ENCODE peak calls at places on chromosome 7, in five cellular contexts. C, M, X, E and G are unnamed samples.

GRCh38 chr7:115475774-115476407 is 554.0 kb downstream of the MDFIC start:
- DNase-seq in C (no peak), M (no peak), X (no peak), E (peak), G (no peak)

GRCh38 chr7:6564091-6564770 is 13.0 kb upstream of the GRID2IP start:
- DNase-seq in C (no peak), M (peak), X (no peak), E (no peak), G (no peak)

GRCh38 chr7:30843741-30844482 is 67.7 kb upstream of the AQP1 start:
- DNase-seq in C (no peak), M (no peak), X (no peak), E (no peak), G (no peak)

GRCh38 chr7:55366461-55367138 is 1.5 kb downstream of the LANCL2 start:
- DNase-seq in C (no peak), M (peak), X (no peak), E (peak), G (no peak)

GRCh38 chr7:111958431-111958830 is 247.8 kb downstream of the DOCK4 start:
- DNase-seq in C (no peak), M (no peak), X (no peak), E (no peak), G (no peak)

GRCh38 chr7:38232475-38233366 is 40.7 kb downstream of the TARP start:
- DNase-seq in C (no peak), M (no peak), X (peak), E (no peak), G (peak)

GRCh38 chr7:106871793-106872571 is 6.9 kb downstream of the PIK3CG start:
- DNase-seq in C (no peak), M (no peak), X (no peak), E (no peak), G (no peak)

GRCh38 chr7:18361756-18362155 is 133.8 kb upstream of the HDAC9 start:
- DNase-seq in C (no peak), M (peak), X (no peak), E (peak), G (no peak)

GRCh38 chr7:127437772-127438330 is 45.3 kb upstream of the ZNF800 start:
- DNase-seq in C (no peak), M (peak), X (no peak), E (no peak), G (no peak)

GRCh38 chr7:50197547-50197946 is 104.5 kb upstream of the ZPBP start:
- DNase-seq in C (no peak), M (no peak), X (no peak), E (no peak), G (no peak)

GRCh38 chr7:92635538-92635937 is 45.3 kb upstream of the FAM133B start:
- DNase-seq in C (no peak), M (no peak), X (no peak), E (no peak), G (no peak)

GRCh38 chr7:93011351-93012294 is 106.2 kb downstream of the SAMD9 start:
- DNase-seq in C (no peak), M (peak), X (no peak), E (no peak), G (no peak)

GRCh38 chr7:3092468-3092867 is 48.8 kb upstream of the CARD11 start:
- DNase-seq in C (peak), M (no peak), X (peak), E (no peak), G (no peak)

GRCh38 chr7:142112086-142112485 is 568 bp downstream of the MGAM2 start:
- DNase-seq in C (no peak), M (no peak), X (no peak), E (no peak), G (no peak)

GRCh38 chr7:151115121-151115835 is 29.0 kb downstream of the AGAP3 start:
- DNase-seq in C (no peak), M (peak), X (no peak), E (peak), G (no peak)
- H3K27ac ChIP-seq in C (no peak), M (no peak), X (no peak), E (no peak), G (peak)

DNA sequence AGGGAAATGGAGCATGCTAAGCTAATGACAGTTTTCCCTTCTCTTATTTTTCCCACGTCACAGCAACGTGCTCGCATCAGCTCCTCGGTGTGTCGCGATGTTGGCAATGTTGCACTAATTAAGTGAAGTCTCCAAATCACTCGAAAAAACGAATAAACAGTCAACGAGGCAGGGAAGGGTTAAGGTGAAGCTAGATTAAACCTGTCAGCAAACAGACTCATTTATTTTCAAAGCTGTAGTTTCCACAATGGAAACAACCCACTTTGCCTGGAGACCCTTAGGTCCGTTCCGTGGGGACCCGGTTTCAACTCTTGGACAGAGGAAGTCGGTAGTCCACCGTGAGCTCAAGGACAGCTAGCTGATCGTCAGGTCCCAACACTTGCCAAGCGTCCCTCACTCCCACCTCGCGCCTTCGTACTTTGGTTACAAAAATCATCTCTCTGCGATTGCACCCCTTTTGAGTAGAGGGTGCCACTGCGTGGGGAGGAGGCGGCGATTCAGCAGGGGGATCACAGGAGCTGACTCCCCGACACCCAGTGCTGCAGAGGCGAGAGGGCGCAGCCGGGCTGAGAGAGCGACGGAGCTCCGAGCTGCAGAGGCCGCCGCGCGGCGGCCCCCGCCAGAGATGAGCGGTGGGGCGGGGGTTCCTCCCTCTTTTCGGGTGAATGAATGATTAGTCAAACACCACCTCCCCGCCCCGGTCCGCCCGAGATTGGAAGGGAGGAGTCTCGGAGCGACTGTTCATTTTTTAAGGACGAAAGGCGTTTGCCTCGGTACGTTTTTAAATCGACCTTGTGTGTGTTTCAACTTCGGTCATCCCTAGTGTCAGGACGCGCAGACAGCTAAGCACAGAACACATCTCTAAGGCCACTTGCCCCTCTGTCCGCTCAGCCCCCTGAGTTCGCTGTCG is 1.3 kb upstream of the BMPER start:
- DNase-seq in C (no peak), M (peak), X (no peak), E (peak), G (no peak)
- H3K4me3 ChIP-seq in C (peak), M (peak), X (no peak), E (peak), G (peak)

GRCh38 chr7:100019908-100020307 is 4.5 kb downstream of the ZKSCAN1 start:
- DNase-seq in C (no peak), M (no peak), X (no peak), E (no peak), G (no peak)

GRCh38 chr7:100015232-100016208 is at the start of gene ZKSCAN1:
- DNase-seq in C (peak), M (peak), X (peak), E (peak), G (peak)

GRCh38 chr7:100016209-100016901 is 959 bp downstream of the ZKSCAN1 start:
- DNase-seq in C (no peak), M (peak), X (no peak), E (no peak), G (no peak)

GRCh38 chr7:100017300-100017699 is 1.9 kb downstream of the ZKSCAN1 start:
- DNase-seq in C (no peak), M (no peak), X (no peak), E (no peak), G (no peak)

GRCh38 chr7:100017875-100018274 is 2.5 kb downstream of the ZKSCAN1 start:
- DNase-seq in C (no peak), M (no peak), X (no peak), E (no peak), G (no peak)
- H3K27ac ChIP-seq in C (no peak), M (no peak), X (no peak), E (no peak), G (no peak)

GRCh38 chr7:22846961-22847360 is 24.3 kb upstream of the TOMM7 start:
- DNase-seq in C (no peak), M (no peak), X (no peak), E (no peak), G (no peak)
- H3K4me3 ChIP-seq in C (no peak), M (no peak), X (no peak), E (no peak), G (no peak)

DNA sequence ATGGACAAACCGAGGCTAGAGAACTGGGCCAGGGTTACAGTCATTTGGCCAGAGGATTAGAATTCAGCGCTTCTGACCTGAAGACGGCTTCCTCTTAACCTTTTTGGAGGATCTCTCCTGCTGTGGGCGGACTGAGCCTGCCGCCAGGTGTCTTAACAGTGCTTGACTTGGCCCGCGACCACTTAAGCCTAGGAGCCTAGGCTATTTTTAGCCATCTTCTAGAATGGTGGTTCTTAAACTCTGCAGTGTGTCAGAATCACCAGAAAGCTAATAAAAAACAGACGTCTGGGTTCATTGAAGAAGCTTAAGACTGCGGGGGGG is 722 bp downstream of the MDH2 start:
- DNase-seq in C (no peak), M (no peak), X (no peak), E (peak), G (peak)
- H3K27ac ChIP-seq in C (peak), M (peak), X (peak), E (no peak), G (peak)

GRCh38 chr7:130909161-130909836 is 175.3 kb upstream of the KLF14 start:
- DNase-seq in C (no peak), M (peak), X (no peak), E (no peak), G (no peak)
- H3K4me3 ChIP-seq in C (no peak), M (peak), X (no peak), E (no peak), G (peak)

GRCh38 chr7:90222390-90222789 is 10.8 kb downstream of the STEAP2 start:
- DNase-seq in C (no peak), M (no peak), X (no peak), E (no peak), G (no peak)
- H3K27ac ChIP-seq in C (no peak), M (peak), X (no peak), E (no peak), G (no peak)

GRCh38 chr7:76281706-76282343 is 20.6 kb upstream of the HSPB1 start:
- DNase-seq in C (no peak), M (no peak), X (no peak), E (no peak), G (no peak)

GRCh38 chr7:76280408-76280807 is 22.1 kb upstream of the HSPB1 start:
- DNase-seq in C (no peak), M (peak), X (no peak), E (peak), G (no peak)

GRCh38 chr7:76283254-76284159 is 19.0 kb upstream of the HSPB1 start:
- DNase-seq in C (no peak), M (no peak), X (no peak), E (peak), G (no peak)

GRCh38 chr7:76281006-76281705 is 21.3 kb upstream of the HSPB1 start:
- DNase-seq in C (no peak), M (peak), X (no peak), E (peak), G (no peak)

DNA sequence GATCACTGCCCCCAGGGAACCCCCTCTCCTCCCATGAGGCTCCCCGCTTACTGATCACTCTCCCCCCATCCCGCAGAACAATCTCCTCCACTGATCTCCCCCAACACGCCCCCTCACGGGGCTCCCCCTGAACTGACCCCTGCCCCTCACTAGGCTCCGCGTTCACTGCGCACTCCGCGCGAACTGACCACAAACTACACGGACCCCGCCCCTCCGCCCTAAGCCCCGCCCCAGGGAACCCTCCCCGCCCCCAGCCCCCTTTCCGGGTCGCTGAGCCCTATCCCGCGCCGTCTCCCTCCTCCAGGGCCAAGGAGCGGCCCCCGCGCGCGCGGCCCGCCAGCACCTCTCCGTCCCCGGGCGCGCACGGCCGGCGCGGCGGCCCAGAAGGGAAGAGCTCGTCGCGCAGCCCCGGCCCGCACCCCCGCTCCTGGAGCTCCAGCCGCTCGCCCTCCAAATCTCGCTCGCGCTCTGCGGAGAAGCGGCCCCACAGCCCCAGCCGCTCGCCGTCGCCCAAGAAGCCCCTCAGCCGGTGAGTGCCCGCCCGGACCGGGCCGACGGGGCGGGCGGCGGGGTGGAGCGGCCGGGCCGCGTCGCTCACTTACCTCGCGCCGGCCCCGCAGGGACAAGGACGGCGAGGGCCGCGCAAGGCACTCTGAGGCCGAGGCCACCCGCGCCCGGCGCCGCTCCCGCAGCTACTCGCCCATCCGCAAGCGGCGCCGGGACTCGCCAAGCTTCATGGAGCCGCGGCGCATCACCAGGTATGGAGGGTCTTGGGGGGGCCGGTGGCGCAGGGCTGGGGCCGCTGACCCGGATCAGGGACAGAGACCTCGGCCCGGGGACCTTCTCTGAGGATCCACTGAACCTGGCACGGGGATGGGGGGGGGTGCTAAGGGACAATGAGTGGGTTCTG is 19.9 kb upstream of the HSPB1 start:
- DNase-seq in C (no peak), M (peak), X (no peak), E (peak), G (no peak)
- H3K4me3 ChIP-seq in C (peak), M (peak), X (peak), E (peak), G (peak)

GRCh38 chr7:117138943-117139690 is 183.7 kb downstream of the WNT2 start:
- DNase-seq in C (no peak), M (no peak), X (no peak), E (no peak), G (no peak)

GRCh38 chr7:117145952-117146475 is 176.8 kb downstream of the WNT2 start:
- DNase-seq in C (no peak), M (no peak), X (no peak), E (no peak), G (no peak)

GRCh38 chr7:117143580-117143979 is 179.3 kb downstream of the WNT2 start:
- DNase-seq in C (no peak), M (peak), X (no peak), E (no peak), G (no peak)

GRCh38 chr7:117139691-117139984 is 183.2 kb downstream of the WNT2 start:
- DNase-seq in C (no peak), M (no peak), X (no peak), E (no peak), G (no peak)

DNA sequence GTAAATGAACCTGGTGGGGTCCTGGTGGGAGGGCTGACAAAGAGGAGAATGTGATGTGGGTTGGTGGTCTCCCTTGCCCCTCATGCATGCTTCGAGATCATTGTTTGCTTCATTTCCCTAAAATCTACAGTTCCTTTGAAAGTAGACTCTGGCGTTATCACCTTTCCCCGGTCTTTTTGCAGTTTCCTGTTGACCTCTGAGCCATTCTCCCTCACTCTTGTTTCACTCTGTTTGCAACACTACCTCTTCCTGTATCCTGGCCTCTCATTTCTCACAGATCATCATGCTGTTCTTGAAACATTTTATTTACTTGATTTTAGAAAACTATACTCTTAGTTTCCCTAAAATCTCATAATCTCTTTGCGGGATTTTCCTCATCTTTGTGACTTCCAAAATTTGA is 179.8 kb downstream of the WNT2 start:
- DNase-seq in C (no peak), M (no peak), X (no peak), E (no peak), G (no peak)
- H3K27ac ChIP-seq in C (no peak), M (no peak), X (no peak), E (no peak), G (no peak)